ENCODE peak calls at places on chromosome 17, in eight cellular contexts. One of them, this sample, is unnamed.
A peak's percentile ranks its signal among the peaks of the same experiment; 100 is the strongest.

GRCh38 chr17:4375039-4375748 is 8.7 kb upstream of the UBE2G1 start:
- DNase-seq in AG20443: no peak
- DNase-seq in T47D: no peak
- DNase-seq in NCI-H1092: no peak
- DNase-seq in HTR-8/SVneo: no peak
- DNase-seq in amygdala: no peak
- DNase-seq in SIG-M5: no peak
- DNase-seq in astrocyte of the hippocampus: no peak
- DNase-seq in this sample: peak; percentile 41

GRCh38 chr17:80063815-80064585 is 27.6 kb downstream of the CCDC40 start:
- DNase-seq in SIG-M5: peak; percentile 20
- DNase-seq in T47D: no peak
- DNase-seq in astrocyte of the hippocampus: peak; percentile 84
- DNase-seq in NCI-H1092: no peak
- DNase-seq in HTR-8/SVneo: peak; percentile 55
- DNase-seq in AG20443: peak; percentile 67
- DNase-seq in amygdala: no peak
- DNase-seq in this sample: peak; percentile 92

GRCh38 chr17:27217631-27218030 is 76.3 kb upstream of the WSB1 start:
- DNase-seq in astrocyte of the hippocampus: no peak
- DNase-seq in T47D: no peak
- DNase-seq in AG20443: no peak
- DNase-seq in HTR-8/SVneo: no peak
- DNase-seq in SIG-M5: no peak
- DNase-seq in NCI-H1092: no peak
- DNase-seq in amygdala: no peak
- DNase-seq in this sample: no peak

GRCh38 chr17:67336859-67337258 is 29.5 kb downstream of the PSMD12 start:
- DNase-seq in amygdala: no peak
- DNase-seq in T47D: no peak
- DNase-seq in AG20443: no peak
- DNase-seq in astrocyte of the hippocampus: no peak
- DNase-seq in SIG-M5: no peak
- DNase-seq in HTR-8/SVneo: no peak
- DNase-seq in NCI-H1092: no peak
- DNase-seq in this sample: no peak

GRCh38 chr17:40551874-40552768 is 13.2 kb downstream of the CCR7 start:
- DNase-seq in amygdala: peak; percentile 34
- DNase-seq in astrocyte of the hippocampus: peak; percentile 90
- DNase-seq in HTR-8/SVneo: no peak
- DNase-seq in SIG-M5: no peak
- DNase-seq in AG20443: peak; percentile 91
- DNase-seq in NCI-H1092: no peak
- DNase-seq in T47D: no peak
- DNase-seq in this sample: peak; percentile 98

GRCh38 chr17:41455236-41455635 is 11.9 kb downstream of the KRT32 start:
- DNase-seq in HTR-8/SVneo: no peak
- DNase-seq in T47D: no peak
- DNase-seq in AG20443: peak; percentile 36
- DNase-seq in NCI-H1092: no peak
- DNase-seq in astrocyte of the hippocampus: peak; percentile 52
- DNase-seq in amygdala: no peak
- DNase-seq in SIG-M5: no peak
- DNase-seq in this sample: peak; percentile 59

GRCh38 chr17:50642722-50643656 is 8.3 kb downstream of the ABCC3 start:
- DNase-seq in NCI-H1092: no peak
- DNase-seq in SIG-M5: no peak
- DNase-seq in HTR-8/SVneo: no peak
- DNase-seq in AG20443: no peak
- DNase-seq in astrocyte of the hippocampus: no peak
- DNase-seq in T47D: no peak
- DNase-seq in amygdala: no peak
- DNase-seq in this sample: peak; percentile 65

GRCh38 chr17:951388-952132 is 28.0 kb downstream of the NXN start:
- DNase-seq in AG20443: peak; percentile 94
- DNase-seq in NCI-H1092: no peak
- DNase-seq in T47D: peak; percentile 31
- DNase-seq in amygdala: no peak
- DNase-seq in astrocyte of the hippocampus: peak; percentile 97
- DNase-seq in HTR-8/SVneo: peak; percentile 93
- DNase-seq in SIG-M5: no peak
- DNase-seq in this sample: peak; percentile 99

GRCh38 chr17:32777436-32777835 is 99.5 kb downstream of the MYO1D start:
- DNase-seq in astrocyte of the hippocampus: no peak
- DNase-seq in amygdala: no peak
- DNase-seq in T47D: no peak
- DNase-seq in AG20443: peak; percentile 28
- DNase-seq in HTR-8/SVneo: no peak
- DNase-seq in NCI-H1092: no peak
- DNase-seq in SIG-M5: no peak
- DNase-seq in this sample: peak; percentile 83

GRCh38 chr17:48470388-48471034 is 40.5 kb upstream of the SKAP1 start:
- DNase-seq in NCI-H1092: no peak
- DNase-seq in astrocyte of the hippocampus: peak; percentile 64
- DNase-seq in AG20443: peak; percentile 32
- DNase-seq in amygdala: no peak
- DNase-seq in T47D: no peak
- DNase-seq in HTR-8/SVneo: peak; percentile 69
- DNase-seq in SIG-M5: no peak
- DNase-seq in this sample: peak; percentile 51

GRCh38 chr17:45147581-45148182 is 593 bp upstream of the HEXIM1 start:
- DNase-seq in SIG-M5: peak; percentile 90
- DNase-seq in astrocyte of the hippocampus: peak; percentile 94
- DNase-seq in AG20443: peak; percentile 59
- DNase-seq in HTR-8/SVneo: peak; percentile 75
- DNase-seq in amygdala: peak; percentile 78
- DNase-seq in T47D: no peak
- DNase-seq in NCI-H1092: peak; percentile 83
- DNase-seq in this sample: peak; percentile 94

GRCh38 chr17:7173687-7174602 is 5.2 kb downstream of the ASGR1 start:
- DNase-seq in NCI-H1092: no peak
- DNase-seq in astrocyte of the hippocampus: peak; percentile 48
- DNase-seq in amygdala: peak; percentile 32
- DNase-seq in HTR-8/SVneo: no peak
- DNase-seq in AG20443: no peak
- DNase-seq in T47D: no peak
- DNase-seq in SIG-M5: no peak
- DNase-seq in this sample: peak; percentile 90

GRCh38 chr17:81253358-81254131 is 14.4 kb downstream of the NDUFAF8 start:
- DNase-seq in astrocyte of the hippocampus: peak; percentile 64
- DNase-seq in NCI-H1092: no peak
- DNase-seq in amygdala: no peak
- DNase-seq in SIG-M5: no peak
- DNase-seq in T47D: peak; percentile 73
- DNase-seq in HTR-8/SVneo: peak; percentile 53
- DNase-seq in AG20443: peak; percentile 72
- DNase-seq in this sample: peak; percentile 97

GRCh38 chr17:55612691-55613141 is 101.5 kb upstream of the SMIM36 start:
- DNase-seq in T47D: no peak
- DNase-seq in HTR-8/SVneo: no peak
- DNase-seq in astrocyte of the hippocampus: no peak
- DNase-seq in AG20443: no peak
- DNase-seq in NCI-H1092: no peak
- DNase-seq in SIG-M5: no peak
- DNase-seq in amygdala: no peak
- DNase-seq in this sample: no peak

GRCh38 chr17:67312265-67312664 is 54.1 kb downstream of the PSMD12 start:
- DNase-seq in HTR-8/SVneo: no peak
- DNase-seq in amygdala: no peak
- DNase-seq in SIG-M5: no peak
- DNase-seq in astrocyte of the hippocampus: no peak
- DNase-seq in NCI-H1092: no peak
- DNase-seq in AG20443: no peak
- DNase-seq in T47D: no peak
- DNase-seq in this sample: no peak

GRCh38 chr17:70609566-70609965 is 440.2 kb downstream of the KCNJ2 start:
- DNase-seq in HTR-8/SVneo: no peak
- DNase-seq in SIG-M5: no peak
- DNase-seq in T47D: no peak
- DNase-seq in NCI-H1092: no peak
- DNase-seq in astrocyte of the hippocampus: no peak
- DNase-seq in AG20443: no peak
- DNase-seq in amygdala: peak; percentile 90
- DNase-seq in this sample: no peak

GRCh38 chr17:8314797-8315739 is 5.0 kb downstream of the ARHGEF15 start:
- DNase-seq in SIG-M5: no peak
- DNase-seq in NCI-H1092: no peak
- DNase-seq in astrocyte of the hippocampus: no peak
- DNase-seq in HTR-8/SVneo: no peak
- DNase-seq in AG20443: peak; percentile 34
- DNase-seq in amygdala: no peak
- DNase-seq in T47D: peak; percentile 55
- DNase-seq in this sample: peak; percentile 69

GRCh38 chr17:76574166-76574565 is 11.5 kb downstream of the ST6GALNAC2 start:
- DNase-seq in HTR-8/SVneo: no peak
- DNase-seq in SIG-M5: no peak
- DNase-seq in AG20443: no peak
- DNase-seq in astrocyte of the hippocampus: no peak
- DNase-seq in T47D: no peak
- DNase-seq in amygdala: no peak
- DNase-seq in NCI-H1092: no peak
- DNase-seq in this sample: no peak

GRCh38 chr17:17511971-17512858 is 16.0 kb upstream of the RASD1 start:
- DNase-seq in amygdala: no peak
- DNase-seq in astrocyte of the hippocampus: peak; percentile 99
- DNase-seq in HTR-8/SVneo: peak; percentile 97
- DNase-seq in SIG-M5: no peak
- DNase-seq in AG20443: peak; percentile 95
- DNase-seq in NCI-H1092: no peak
- DNase-seq in T47D: no peak
- DNase-seq in this sample: peak; percentile 100

GRCh38 chr17:45311762-45312476 is 4.9 kb downstream of the MAP3K14 start:
- DNase-seq in SIG-M5: no peak
- DNase-seq in HTR-8/SVneo: no peak
- DNase-seq in T47D: no peak
- DNase-seq in amygdala: no peak
- DNase-seq in NCI-H1092: no peak
- DNase-seq in AG20443: no peak
- DNase-seq in astrocyte of the hippocampus: peak; percentile 59
- DNase-seq in this sample: peak; percentile 70

GRCh38 chr17:43665387-43666101 is 3.8 kb upstream of the MEOX1 start:
- DNase-seq in T47D: no peak
- DNase-seq in astrocyte of the hippocampus: no peak
- DNase-seq in AG20443: no peak
- DNase-seq in HTR-8/SVneo: no peak
- DNase-seq in SIG-M5: no peak
- DNase-seq in NCI-H1092: no peak
- DNase-seq in amygdala: no peak
- DNase-seq in this sample: no peak

GRCh38 chr17:44779211-44780025 is 20.6 kb downstream of the ADAM11 start:
- DNase-seq in amygdala: peak; percentile 73
- DNase-seq in T47D: peak; percentile 87
- DNase-seq in SIG-M5: no peak
- DNase-seq in astrocyte of the hippocampus: peak; percentile 90
- DNase-seq in NCI-H1092: peak; percentile 21
- DNase-seq in HTR-8/SVneo: peak; percentile 97
- DNase-seq in AG20443: peak; percentile 89
- DNase-seq in this sample: peak; percentile 99

GRCh38 chr17:27442702-27443101 is 13.5 kb upstream of the KSR1 start:
- DNase-seq in NCI-H1092: no peak
- DNase-seq in SIG-M5: no peak
- DNase-seq in amygdala: no peak
- DNase-seq in T47D: no peak
- DNase-seq in AG20443: no peak
- DNase-seq in HTR-8/SVneo: no peak
- DNase-seq in astrocyte of the hippocampus: no peak
- DNase-seq in this sample: no peak

GRCh38 chr17:78168906-78169793 is 769 bp downstream of the SYNGR2 start:
- DNase-seq in AG20443: peak; percentile 86
- DNase-seq in T47D: peak; percentile 95
- DNase-seq in astrocyte of the hippocampus: peak; percentile 70
- DNase-seq in amygdala: peak; percentile 74
- DNase-seq in HTR-8/SVneo: peak; percentile 91
- DNase-seq in SIG-M5: no peak
- DNase-seq in NCI-H1092: no peak
- DNase-seq in this sample: peak; percentile 98

GRCh38 chr17:10477701-10478100 is 8.3 kb upstream of the MYH4 start:
- DNase-seq in NCI-H1092: no peak
- DNase-seq in T47D: no peak
- DNase-seq in amygdala: no peak
- DNase-seq in HTR-8/SVneo: no peak
- DNase-seq in AG20443: no peak
- DNase-seq in astrocyte of the hippocampus: no peak
- DNase-seq in SIG-M5: no peak
- DNase-seq in this sample: no peak

GRCh38 chr17:30549864-30550511 is 72.8 kb downstream of the GOSR1 start:
- DNase-seq in T47D: no peak
- DNase-seq in astrocyte of the hippocampus: no peak
- DNase-seq in AG20443: no peak
- DNase-seq in NCI-H1092: no peak
- DNase-seq in HTR-8/SVneo: no peak
- DNase-seq in SIG-M5: no peak
- DNase-seq in amygdala: no peak
- DNase-seq in this sample: no peak

GRCh38 chr17:3988297-3989120 is 24.3 kb upstream of the ATP2A3 start:
- DNase-seq in NCI-H1092: no peak
- DNase-seq in amygdala: no peak
- DNase-seq in SIG-M5: no peak
- DNase-seq in astrocyte of the hippocampus: no peak
- DNase-seq in HTR-8/SVneo: no peak
- DNase-seq in AG20443: no peak
- DNase-seq in T47D: no peak
- DNase-seq in this sample: peak; percentile 73

GRCh38 chr17:28087743-28088142 is 45.3 kb downstream of the NLK start:
- DNase-seq in SIG-M5: no peak
- DNase-seq in astrocyte of the hippocampus: no peak
- DNase-seq in NCI-H1092: no peak
- DNase-seq in HTR-8/SVneo: no peak
- DNase-seq in AG20443: no peak
- DNase-seq in amygdala: no peak
- DNase-seq in T47D: no peak
- DNase-seq in this sample: no peak